ENCODE peak calls at places on chromosome 3, in seven cellular contexts. G, J, Z, W, T, Y and P are unnamed samples.

GRCh38 chr3:54046677-54047214 is 75.6 kb upstream of the CACNA2D3 start:
- DNase-seq in G (peak; percentile 5), J (peak; percentile 46), Z (no peak), W (no peak), T (no peak), Y (no peak), P (no peak)

GRCh38 chr3:189685854-189686253 is 54.7 kb downstream of the TP63 start:
- DNase-seq in G (no peak), J (peak; percentile 72), Z (no peak), W (no peak), T (no peak), Y (no peak), P (no peak)

GRCh38 chr3:160641675-160642330 is 35.2 kb upstream of the ARL14 start:
- DNase-seq in G (no peak), J (no peak), Z (no peak), W (peak; percentile 77), T (no peak), Y (no peak), P (no peak)

GRCh38 chr3:167882057-167882667 is 146.6 kb downstream of the SERPINI1 start:
- DNase-seq in G (no peak), J (peak; percentile 57), Z (peak; percentile 61), W (peak; percentile 18), T (no peak), Y (peak; percentile 59), P (no peak)

GRCh38 chr3:69811452-69812401 is 72.5 kb downstream of the MITF start:
- DNase-seq in G (no peak), J (no peak), Z (no peak), W (no peak), T (no peak), Y (no peak), P (no peak)

GRCh38 chr3:45001738-45002137 is 24.4 kb upstream of the CLEC3B start:
- DNase-seq in G (no peak), J (no peak), Z (no peak), W (no peak), T (no peak), Y (no peak), P (no peak)

GRCh38 chr3:196080997-196081833 is 675 bp downstream of the TFRC start:
- DNase-seq in G (peak; percentile 43), J (peak; percentile 30), Z (peak; percentile 82), W (no peak), T (peak; percentile 15), Y (peak; percentile 79), P (peak; percentile 71)

GRCh38 chr3:188353409-188353808 is 199.5 kb downstream of the LPP start:
- DNase-seq in G (no peak), J (no peak), Z (no peak), W (no peak), T (no peak), Y (no peak), P (no peak)

GRCh38 chr3:107798381-107798780 is 275.6 kb downstream of the BBX start:
- DNase-seq in G (no peak), J (no peak), Z (no peak), W (no peak), T (no peak), Y (no peak), P (no peak)

GRCh38 chr3:109731639-109732473 is 394.5 kb upstream of the DPPA4 start:
- DNase-seq in G (no peak), J (peak; percentile 48), Z (no peak), W (peak; percentile 25), T (peak; percentile 5), Y (peak; percentile 60), P (no peak)

GRCh38 chr3:60970850-60971249 is 280.4 kb downstream of the FHIT start:
- DNase-seq in G (no peak), J (no peak), Z (no peak), W (no peak), T (no peak), Y (no peak), P (no peak)

GRCh38 chr3:142896201-142896755 is 7.4 kb upstream of the PCOLCE2 start:
- DNase-seq in G (no peak), J (peak; percentile 53), Z (no peak), W (peak; percentile 39), T (no peak), Y (no peak), P (no peak)

GRCh38 chr3:183392166-183393034 is 36.0 kb downstream of the MCF2L2 start:
- DNase-seq in G (no peak), J (no peak), Z (no peak), W (no peak), T (no peak), Y (no peak), P (no peak)

GRCh38 chr3:197394464-197395321 is 96.3 kb upstream of the DLG1 start:
- DNase-seq in G (no peak), J (no peak), Z (no peak), W (peak; percentile 99), T (no peak), Y (peak; percentile 93), P (no peak)

GRCh38 chr3:69115731-69116130 is 6.7 kb downstream of the LMOD3 start:
- DNase-seq in G (no peak), J (no peak), Z (no peak), W (no peak), T (no peak), Y (no peak), P (no peak)

GRCh38 chr3:112856537-112856936 is 9.9 kb upstream of the CD200R1L start:
- DNase-seq in G (no peak), J (no peak), Z (no peak), W (no peak), T (no peak), Y (no peak), P (no peak)

GRCh38 chr3:113495035-113495434 is 19.9 kb downstream of the SPICE1 start:
- DNase-seq in G (no peak), J (peak; percentile 55), Z (no peak), W (no peak), T (no peak), Y (peak; percentile 38), P (no peak)

GRCh38 chr3:186532641-186533072 is 11.5 kb downstream of the CRYGS start:
- DNase-seq in G (no peak), J (no peak), Z (no peak), W (no peak), T (no peak), Y (peak; percentile 29), P (no peak)

GRCh38 chr3:189171707-189172106 is at the start of gene TPRG1:
- DNase-seq in G (no peak), J (no peak), Z (no peak), W (no peak), T (no peak), Y (no peak), P (no peak)